ENCODE peak calls at places on chromosomes 4 and X, in six cellular contexts. B is stomach, L is pancreas, N is hepatocyte, Z is psoas muscle, V is chondrocyte. E is an unnamed sample.

GRCh38 chr4:25767877-25768475 is 94.8 kb downstream of the SEL1L3 start:
- DNase-seq in B (peak), L (no peak), N (peak), Z (peak), V (no peak), E (peak)

GRCh38 chr4:2931765-2932560 is 31.2 kb downstream of the NOP14 start:
- DNase-seq in B (peak), L (no peak), N (no peak), Z (peak), V (peak), E (no peak)

GRCh38 chr4:119314356-119314755 is 7.6 kb downstream of the FABP2 start:
- DNase-seq in B (no peak), L (no peak), N (peak), Z (no peak), V (no peak), E (no peak)

GRCh38 chr4:183107891-183108459 is 8.9 kb downstream of the WWC2 start:
- DNase-seq in B (no peak), L (no peak), N (no peak), Z (no peak), V (no peak), E (no peak)

GRCh38 chr4:128570380-128570779 is 239.1 kb upstream of the JADE1 start:
- DNase-seq in B (no peak), L (no peak), N (no peak), Z (peak), V (no peak), E (no peak)

GRCh38 chrX:21493226-21493850 is 119.1 kb downstream of the CNKSR2 start:
- DNase-seq in B (no peak), L (no peak), N (no peak), Z (no peak), V (no peak), E (no peak)

GRCh38 chrX:112644713-112645112 is 35.0 kb downstream of the LHFPL1 start:
- DNase-seq in B (no peak), L (no peak), N (no peak), Z (no peak), V (no peak), E (no peak)

GRCh38 chrX:19625612-19626011 is 110.3 kb upstream of the MAP3K15 start:
- DNase-seq in B (no peak), L (no peak), N (no peak), Z (no peak), V (no peak), E (no peak)

GRCh38 chr4:105952596-105952995 is 57.3 kb downstream of the NPNT start:
- DNase-seq in B (no peak), L (no peak), N (no peak), Z (no peak), V (no peak), E (no peak)

GRCh38 chr4:105946771-105947170 is 51.5 kb downstream of the NPNT start:
- DNase-seq in B (no peak), L (no peak), N (no peak), Z (no peak), V (no peak), E (no peak)

GRCh38 chr4:105956566-105956965 is 61.3 kb downstream of the NPNT start:
- DNase-seq in B (no peak), L (no peak), N (no peak), Z (no peak), V (no peak), E (no peak)

GRCh38 chr4:105950701-105951100 is 55.4 kb downstream of the NPNT start:
- DNase-seq in B (no peak), L (no peak), N (no peak), Z (no peak), V (no peak), E (no peak)

GRCh38 chr4:105951198-105951597 is 55.9 kb downstream of the NPNT start:
- DNase-seq in B (no peak), L (no peak), N (peak), Z (no peak), V (no peak), E (no peak)
- TF ChIP-seq CTCF in B (no peak), L (no peak), N (no peak), Z (no peak), V (no peak), E (no peak)

DNA sequence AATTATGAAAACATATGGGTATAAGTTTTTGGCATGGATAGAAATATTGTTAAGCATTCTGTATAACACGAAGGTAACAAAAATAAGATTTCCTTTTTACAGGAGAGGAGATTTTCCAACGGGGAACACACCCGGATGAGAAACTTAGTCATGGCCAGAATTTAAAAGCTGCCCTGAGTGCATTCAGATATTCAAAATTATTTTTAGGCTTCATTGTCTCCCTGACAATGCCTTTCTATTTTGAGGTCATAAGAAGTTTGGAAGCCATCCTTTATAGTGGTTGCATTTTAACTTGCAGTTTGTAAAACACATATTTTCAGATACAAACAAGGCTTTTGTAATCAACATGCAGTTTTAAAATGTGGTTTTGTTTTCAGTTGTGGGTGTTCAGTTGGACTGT is 357.5 kb upstream of the FAM47C start:
- DNase-seq in B (no peak), L (no peak), N (no peak), Z (no peak), V (no peak), E (no peak)
- TF ChIP-seq CTCF in B (no peak), L (no peak), N (no peak), Z (no peak), V (no peak), E (no peak)

DNA sequence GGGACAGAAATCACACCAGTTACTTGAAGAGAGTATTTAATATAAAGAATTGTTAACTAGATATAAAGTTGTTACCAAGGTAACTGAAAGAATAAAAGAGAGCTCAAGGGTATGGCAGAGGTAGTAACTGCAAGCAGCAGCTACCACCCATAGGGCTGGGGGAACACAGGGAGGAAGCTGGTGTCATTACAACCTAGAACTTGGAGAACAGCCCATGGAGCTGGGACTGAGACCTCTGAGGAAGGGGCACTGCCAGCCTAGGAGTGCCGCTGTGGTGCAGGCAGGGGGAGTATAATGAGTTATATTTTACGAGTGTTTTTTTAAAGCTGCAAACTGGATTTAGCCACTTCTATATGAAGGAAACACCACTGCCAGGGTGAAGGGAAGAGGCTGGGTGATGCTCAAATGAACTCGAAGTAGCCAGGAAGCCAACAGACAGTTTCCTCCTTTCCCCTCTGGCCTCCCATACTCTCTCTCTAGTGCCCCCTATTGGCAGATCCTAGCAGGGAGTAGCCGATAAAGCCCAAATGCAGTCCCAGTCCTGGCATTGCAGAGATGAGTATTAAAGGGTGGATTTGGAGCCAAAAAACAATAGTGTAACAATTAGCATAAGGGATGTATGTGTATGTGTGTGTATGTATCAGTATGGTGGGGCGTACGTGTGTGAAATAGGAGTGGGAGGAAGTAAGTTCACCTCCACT is 213.7 kb upstream of the LDB2 start:
- DNase-seq in B (no peak), L (no peak), N (peak), Z (no peak), V (no peak), E (peak)
- TF ChIP-seq CTCF in B (no peak), L (no peak), N (peak), Z (peak), V (peak), E (no peak)

DNA sequence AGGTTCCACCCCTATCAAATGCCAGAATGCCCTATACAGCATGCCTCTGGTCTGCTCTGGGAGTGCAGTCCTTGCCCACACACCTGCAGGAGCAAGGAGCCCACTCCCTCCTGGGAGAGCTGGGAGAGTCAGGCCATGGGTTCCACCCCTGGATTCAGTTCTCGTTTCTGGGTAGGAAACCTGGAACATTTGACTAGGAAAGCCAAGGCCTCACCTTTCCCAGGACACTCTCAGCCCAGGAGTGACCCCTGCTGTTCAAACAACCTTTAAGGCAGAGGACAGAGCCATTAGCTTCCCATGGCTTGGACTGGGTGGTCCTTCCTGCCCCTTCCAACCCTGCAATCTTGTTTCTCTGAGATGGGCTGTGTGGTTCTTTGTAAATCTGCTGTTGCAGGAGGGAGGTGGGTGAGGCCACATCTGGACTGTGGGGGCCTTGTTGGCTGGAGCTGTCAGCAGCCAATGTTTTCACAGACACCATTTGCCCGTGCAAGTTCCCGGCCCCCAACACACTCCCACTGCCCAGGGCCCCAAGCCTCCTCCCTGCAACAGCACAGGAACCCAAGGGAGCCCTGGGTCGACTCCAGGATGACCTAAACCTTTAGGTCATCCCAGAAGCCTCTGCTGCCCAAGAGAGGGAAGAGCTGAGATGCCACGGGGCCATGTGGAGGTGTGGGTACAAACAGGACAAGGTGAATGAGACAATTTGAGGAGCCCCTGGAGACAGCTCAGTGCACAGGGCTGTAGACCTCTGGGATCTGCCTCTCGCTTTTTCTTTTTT is 104.4 kb downstream of the PJA1 start:
- DNase-seq in B (peak), L (no peak), N (peak), Z (no peak), V (no peak), E (peak)
- TF ChIP-seq CTCF in B (peak), L (no peak), N (peak), Z (peak), V (peak), E (no peak)

DNA sequence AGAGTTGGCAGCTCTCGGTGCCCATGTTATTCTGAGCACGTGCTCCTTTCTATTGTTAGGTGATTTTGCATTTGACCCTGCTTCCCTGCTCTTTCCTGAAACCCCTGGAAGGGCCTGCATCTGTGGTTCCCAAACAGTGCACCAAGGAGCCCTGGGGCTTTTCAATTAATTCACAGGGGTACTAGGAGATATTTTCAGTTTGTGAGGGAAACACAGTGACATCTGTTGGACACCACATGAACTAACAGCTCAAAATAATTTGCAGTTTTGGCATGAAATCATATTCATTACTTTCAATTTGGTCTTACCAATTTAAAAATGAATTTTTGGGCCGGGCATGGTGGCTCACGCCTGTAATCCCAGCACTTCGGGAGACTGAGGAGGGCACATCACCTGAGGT is 156.6 kb downstream of the GATB start:
- DNase-seq in B (no peak), L (no peak), N (no peak), Z (no peak), V (no peak), E (no peak)
- TF ChIP-seq CTCF in B (no peak), L (no peak), N (peak), Z (peak), V (peak), E (no peak)

DNA sequence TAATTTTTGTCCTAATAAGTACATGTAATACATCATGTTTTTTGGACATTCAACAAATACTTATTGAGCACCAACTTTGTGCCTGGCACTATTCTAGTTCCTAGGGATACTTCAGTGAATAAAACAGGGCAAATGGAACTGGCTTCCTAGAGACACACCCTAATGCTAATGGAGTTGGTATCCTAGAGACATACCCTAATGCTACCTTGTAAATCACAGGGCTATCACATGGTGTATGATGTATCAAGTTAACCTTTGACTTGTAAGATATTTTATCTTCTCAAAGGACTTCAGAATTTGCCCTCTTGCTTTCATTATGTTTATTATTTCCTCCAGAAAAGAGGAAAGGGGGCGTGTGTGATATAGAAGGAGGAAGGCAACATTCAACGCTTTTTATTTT is 10.1 kb downstream of the GK start:
- DNase-seq in B (no peak), L (no peak), N (no peak), Z (no peak), V (no peak), E (no peak)
- TF ChIP-seq CTCF in B (no peak), L (no peak), N (no peak), Z (no peak), V (no peak), E (no peak)

DNA sequence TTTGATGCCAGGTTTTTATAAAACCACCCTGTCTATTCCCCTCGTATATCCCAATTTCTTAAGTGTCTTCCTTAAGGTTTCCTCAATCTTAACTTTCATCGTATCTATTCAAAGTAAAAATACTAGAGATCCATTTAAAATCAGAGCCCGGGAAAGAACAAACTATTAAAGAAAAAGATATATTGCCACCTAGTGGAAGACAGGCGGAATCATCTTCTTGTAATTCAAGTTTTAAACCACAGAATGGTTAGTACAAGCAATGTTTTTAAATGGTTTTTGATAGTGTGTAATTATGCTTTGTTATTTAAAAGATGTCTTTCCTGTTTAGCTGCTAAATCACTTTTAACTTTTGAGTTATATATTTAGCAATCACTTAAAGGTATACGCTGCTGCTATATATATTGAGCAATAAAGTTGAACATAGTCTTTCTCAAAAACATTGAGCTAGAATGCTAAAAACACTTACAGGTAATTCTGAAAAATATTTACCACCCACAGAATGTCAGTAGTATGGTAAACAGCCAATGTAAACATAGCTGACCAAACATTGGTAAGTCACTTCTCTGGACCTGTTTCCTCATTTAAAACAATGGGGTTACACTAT is 18.2 kb downstream of the PRDM8 start:
- DNase-seq in B (no peak), L (no peak), N (peak), Z (no peak), V (no peak), E (no peak)
- TF ChIP-seq CTCF in B (peak), L (peak), N (peak), Z (peak), V (peak), E (peak)

DNA sequence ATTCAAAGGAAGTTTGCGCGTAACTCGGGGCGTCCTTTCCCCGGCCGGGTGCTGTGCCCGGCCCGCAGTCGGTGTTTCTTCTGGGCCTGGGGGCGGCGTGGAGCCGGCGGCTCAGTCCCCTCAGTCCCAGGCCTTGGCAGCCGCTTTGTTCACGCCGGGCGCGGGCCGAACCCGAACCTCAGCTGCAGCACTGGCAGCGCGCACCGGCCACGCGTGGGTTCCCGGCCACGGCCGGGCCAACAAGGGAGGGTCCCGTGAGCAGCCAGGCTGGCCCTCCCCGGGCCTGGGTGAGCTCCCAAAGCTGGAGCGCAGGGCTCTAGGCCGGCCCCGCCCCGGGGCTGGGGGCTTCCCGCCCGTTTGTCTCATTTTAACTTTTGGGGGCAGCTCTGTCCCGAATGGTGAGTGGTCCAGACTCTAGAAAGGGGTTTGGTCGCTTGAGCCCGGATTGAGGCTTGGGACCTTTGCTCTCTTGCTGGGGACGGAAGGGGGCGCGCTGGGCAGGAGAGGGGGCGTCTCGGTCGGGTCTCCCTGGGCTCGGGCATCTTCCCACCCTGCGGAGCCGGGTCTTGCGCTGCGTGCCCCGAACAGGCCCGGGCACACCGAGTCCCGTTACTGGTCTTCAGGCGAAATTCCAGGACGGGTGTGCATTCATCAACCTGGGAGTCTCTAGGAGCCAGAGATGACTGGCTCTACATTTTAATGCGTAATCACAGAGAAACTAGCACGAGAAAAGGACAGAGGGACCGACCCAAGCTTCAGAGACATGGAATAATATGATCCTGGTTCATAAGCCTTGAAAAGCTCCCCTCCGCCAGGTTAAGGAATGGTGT is 177.1 kb downstream of the CBR4 start:
- DNase-seq in B (peak), L (peak), N (peak), Z (peak), V (no peak), E (peak)
- TF ChIP-seq CTCF in B (no peak), L (no peak), N (peak), Z (no peak), V (peak), E (no peak)

GRCh38 chr4:56655627-56656345 is 25.3 kb downstream of the HOPX start:
- DNase-seq in B (no peak), L (peak), N (peak), Z (peak), V (no peak), E (no peak)

GRCh38 chr4:56657818-56658217 is 23.3 kb downstream of the HOPX start:
- DNase-seq in B (no peak), L (no peak), N (no peak), Z (no peak), V (no peak), E (no peak)

GRCh38 chr4:56655209-56655626 is 25.9 kb downstream of the HOPX start:
- DNase-seq in B (no peak), L (no peak), N (peak), Z (peak), V (no peak), E (peak)

GRCh38 chr4:56657128-56657527 is 24.0 kb downstream of the HOPX start:
- DNase-seq in B (no peak), L (no peak), N (no peak), Z (no peak), V (no peak), E (no peak)

DNA sequence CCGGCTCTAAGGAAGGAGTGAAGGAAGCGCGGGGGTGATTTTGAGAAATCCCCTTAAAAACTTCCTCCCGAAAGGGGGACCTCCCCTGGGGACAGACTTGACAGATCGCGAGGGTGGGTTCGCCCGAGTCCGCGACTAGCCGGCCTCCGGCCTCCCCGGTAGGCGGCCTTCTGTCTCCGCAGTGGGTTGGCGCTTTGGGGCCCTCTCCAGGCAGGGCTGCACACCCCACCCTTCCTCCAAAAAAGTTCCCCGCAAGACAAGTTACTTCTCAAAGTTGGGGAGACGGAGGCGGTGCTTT is 24.8 kb downstream of the HOPX start:
- DNase-seq in B (peak), L (no peak), N (peak), Z (peak), V (no peak), E (no peak)
- TF ChIP-seq CTCF in B (no peak), L (no peak), N (peak), Z (peak), V (peak), E (no peak)

GRCh38 chr4:7232061-7232616 is 39.8 kb downstream of the SORCS2 start:
- DNase-seq in B (no peak), L (no peak), N (no peak), Z (peak), V (no peak), E (no peak)
- TF ChIP-seq CTCF in B (no peak), L (no peak), N (no peak), Z (no peak), V (no peak), E (no peak)